ENCODE peak calls at places on chromosome 6, in nine cellular contexts. One of them, this sample, is unnamed.

GRCh38 chr6:135604035-135604865 is 106.7 kb upstream of the AHI1 start:
- DNase-seq in adrenal gland: no peak
- DNase-seq in neuronal stem cell: no peak
- DNase-seq in CD8-positive, alpha-beta T cell: peak; percentile 16
- DNase-seq in BE2C: no peak
- DNase-seq in mucosa of descending colon: no peak
- DNase-seq in testis: no peak
- DNase-seq in body of pancreas: no peak
- DNase-seq in adipocyte: no peak
- DNase-seq in this sample: no peak

GRCh38 chr6:12525276-12525675 is 191.3 kb upstream of the PHACTR1 start:
- DNase-seq in adrenal gland: no peak
- DNase-seq in neuronal stem cell: no peak
- DNase-seq in CD8-positive, alpha-beta T cell: no peak
- DNase-seq in BE2C: no peak
- DNase-seq in mucosa of descending colon: no peak
- DNase-seq in testis: no peak
- DNase-seq in body of pancreas: no peak
- DNase-seq in adipocyte: no peak
- DNase-seq in this sample: no peak

GRCh38 chr6:71510057-71510713 is 221.6 kb downstream of the OGFRL1 start:
- DNase-seq in adrenal gland: peak; percentile 34
- DNase-seq in neuronal stem cell: peak; percentile 17
- DNase-seq in CD8-positive, alpha-beta T cell: no peak
- DNase-seq in BE2C: no peak
- DNase-seq in mucosa of descending colon: no peak
- DNase-seq in testis: peak; percentile 20
- DNase-seq in body of pancreas: peak; percentile 38
- DNase-seq in adipocyte: peak; percentile 89
- DNase-seq in this sample: peak; percentile 27

GRCh38 chr6:157514659-157515496 is 133.9 kb downstream of the ZDHHC14 start:
- DNase-seq in adrenal gland: peak; percentile 43
- DNase-seq in neuronal stem cell: no peak
- DNase-seq in CD8-positive, alpha-beta T cell: no peak
- DNase-seq in BE2C: no peak
- DNase-seq in mucosa of descending colon: no peak
- DNase-seq in testis: no peak
- DNase-seq in body of pancreas: no peak
- DNase-seq in adipocyte: peak; percentile 58
- DNase-seq in this sample: no peak

GRCh38 chr6:152828431-152828830 is 77.8 kb downstream of the VIP start:
- DNase-seq in adrenal gland: no peak
- DNase-seq in neuronal stem cell: no peak
- DNase-seq in CD8-positive, alpha-beta T cell: no peak
- DNase-seq in BE2C: peak; percentile 39
- DNase-seq in mucosa of descending colon: no peak
- DNase-seq in testis: no peak
- DNase-seq in body of pancreas: no peak
- DNase-seq in adipocyte: no peak
- DNase-seq in this sample: no peak

GRCh38 chr6:144264270-144265060 is 20.7 kb upstream of the UTRN start:
- DNase-seq in adrenal gland: no peak
- DNase-seq in neuronal stem cell: no peak
- DNase-seq in CD8-positive, alpha-beta T cell: no peak
- DNase-seq in BE2C: no peak
- DNase-seq in mucosa of descending colon: no peak
- DNase-seq in testis: no peak
- DNase-seq in body of pancreas: peak; percentile 55
- DNase-seq in adipocyte: peak; percentile 94
- DNase-seq in this sample: no peak

GRCh38 chr6:150201285-150201684 is 58.4 kb downstream of the PPP1R14C start:
- DNase-seq in adrenal gland: no peak
- DNase-seq in neuronal stem cell: no peak
- DNase-seq in CD8-positive, alpha-beta T cell: no peak
- DNase-seq in BE2C: no peak
- DNase-seq in mucosa of descending colon: no peak
- DNase-seq in testis: no peak
- DNase-seq in body of pancreas: no peak
- DNase-seq in adipocyte: no peak
- DNase-seq in this sample: peak; percentile 35

GRCh38 chr6:86581833-86582232 is 355.5 kb upstream of the HTR1E start:
- DNase-seq in adrenal gland: no peak
- DNase-seq in neuronal stem cell: no peak
- DNase-seq in CD8-positive, alpha-beta T cell: no peak
- DNase-seq in BE2C: no peak
- DNase-seq in mucosa of descending colon: no peak
- DNase-seq in testis: no peak
- DNase-seq in body of pancreas: no peak
- DNase-seq in adipocyte: no peak
- DNase-seq in this sample: no peak

GRCh38 chr6:127305741-127306140 is 37.7 kb downstream of the ECHDC1 start:
- DNase-seq in adrenal gland: no peak
- DNase-seq in neuronal stem cell: no peak
- DNase-seq in CD8-positive, alpha-beta T cell: no peak
- DNase-seq in BE2C: no peak
- DNase-seq in mucosa of descending colon: no peak
- DNase-seq in testis: no peak
- DNase-seq in body of pancreas: no peak
- DNase-seq in adipocyte: no peak
- DNase-seq in this sample: no peak

GRCh38 chr6:16321826-16322225 is 83.4 kb downstream of the GMPR start:
- DNase-seq in adrenal gland: no peak
- DNase-seq in neuronal stem cell: no peak
- DNase-seq in CD8-positive, alpha-beta T cell: no peak
- DNase-seq in BE2C: no peak
- DNase-seq in mucosa of descending colon: no peak
- DNase-seq in testis: no peak
- DNase-seq in body of pancreas: no peak
- DNase-seq in adipocyte: no peak
- DNase-seq in this sample: no peak

GRCh38 chr6:134482585-134483346 is 164.9 kb upstream of the SGK1 start:
- DNase-seq in adrenal gland: no peak
- DNase-seq in neuronal stem cell: no peak
- DNase-seq in CD8-positive, alpha-beta T cell: no peak
- DNase-seq in BE2C: no peak
- DNase-seq in mucosa of descending colon: no peak
- DNase-seq in testis: peak; percentile 54
- DNase-seq in body of pancreas: peak; percentile 19
- DNase-seq in adipocyte: no peak
- DNase-seq in this sample: no peak

GRCh38 chr6:125375841-125376240 is 74.1 kb upstream of the HDDC2 start:
- DNase-seq in adrenal gland: no peak
- DNase-seq in neuronal stem cell: no peak
- DNase-seq in CD8-positive, alpha-beta T cell: no peak
- DNase-seq in BE2C: no peak
- DNase-seq in mucosa of descending colon: no peak
- DNase-seq in testis: no peak
- DNase-seq in body of pancreas: no peak
- DNase-seq in adipocyte: peak; percentile 77
- DNase-seq in this sample: no peak

GRCh38 chr6:142187209-142187608 is 40.1 kb downstream of the VTA1 start:
- DNase-seq in adrenal gland: peak; percentile 66
- DNase-seq in neuronal stem cell: no peak
- DNase-seq in CD8-positive, alpha-beta T cell: no peak
- DNase-seq in BE2C: no peak
- DNase-seq in mucosa of descending colon: no peak
- DNase-seq in testis: peak; percentile 66
- DNase-seq in body of pancreas: peak; percentile 44
- DNase-seq in adipocyte: no peak
- DNase-seq in this sample: no peak

GRCh38 chr6:55180258-55180657 is 5.9 kb downstream of the HCRTR2 start:
- DNase-seq in adrenal gland: no peak
- DNase-seq in neuronal stem cell: no peak
- DNase-seq in CD8-positive, alpha-beta T cell: no peak
- DNase-seq in BE2C: no peak
- DNase-seq in mucosa of descending colon: no peak
- DNase-seq in testis: no peak
- DNase-seq in body of pancreas: no peak
- DNase-seq in adipocyte: no peak
- DNase-seq in this sample: no peak

GRCh38 chr6:80181352-80182081 is 75.0 kb downstream of the BCKDHB start:
- DNase-seq in adrenal gland: no peak
- DNase-seq in neuronal stem cell: no peak
- DNase-seq in CD8-positive, alpha-beta T cell: no peak
- DNase-seq in BE2C: no peak
- DNase-seq in mucosa of descending colon: no peak
- DNase-seq in testis: no peak
- DNase-seq in body of pancreas: no peak
- DNase-seq in adipocyte: no peak
- DNase-seq in this sample: no peak

GRCh38 chr6:34350100-34350936 is 42.2 kb downstream of the NUDT3 start:
- DNase-seq in adrenal gland: no peak
- DNase-seq in neuronal stem cell: no peak
- DNase-seq in CD8-positive, alpha-beta T cell: no peak
- DNase-seq in BE2C: no peak
- DNase-seq in mucosa of descending colon: no peak
- DNase-seq in testis: no peak
- DNase-seq in body of pancreas: no peak
- DNase-seq in adipocyte: no peak
- DNase-seq in this sample: no peak

GRCh38 chr6:152096863-152097496 is 289.5 kb downstream of the ESR1 start:
- DNase-seq in adrenal gland: no peak
- DNase-seq in neuronal stem cell: no peak
- DNase-seq in CD8-positive, alpha-beta T cell: no peak
- DNase-seq in BE2C: no peak
- DNase-seq in mucosa of descending colon: no peak
- DNase-seq in testis: no peak
- DNase-seq in body of pancreas: no peak
- DNase-seq in adipocyte: peak; percentile 93
- DNase-seq in this sample: no peak

GRCh38 chr6:50264995-50265571 is 215.4 kb upstream of the DEFB112 start:
- DNase-seq in adrenal gland: peak; percentile 20
- DNase-seq in neuronal stem cell: peak; percentile 20
- DNase-seq in CD8-positive, alpha-beta T cell: no peak
- DNase-seq in BE2C: no peak
- DNase-seq in mucosa of descending colon: no peak
- DNase-seq in testis: peak; percentile 41
- DNase-seq in body of pancreas: no peak
- DNase-seq in adipocyte: no peak
- DNase-seq in this sample: no peak

GRCh38 chr6:119539066-119539746 is 189.6 kb upstream of the MAN1A1 start:
- DNase-seq in adrenal gland: no peak
- DNase-seq in neuronal stem cell: no peak
- DNase-seq in CD8-positive, alpha-beta T cell: no peak
- DNase-seq in BE2C: peak; percentile 53
- DNase-seq in mucosa of descending colon: peak; percentile 33
- DNase-seq in testis: no peak
- DNase-seq in body of pancreas: no peak
- DNase-seq in adipocyte: no peak
- DNase-seq in this sample: no peak

GRCh38 chr6:6654599-6655575 is 66.4 kb downstream of the LY86 start:
- DNase-seq in adrenal gland: no peak
- DNase-seq in neuronal stem cell: no peak
- DNase-seq in CD8-positive, alpha-beta T cell: no peak
- DNase-seq in BE2C: no peak
- DNase-seq in mucosa of descending colon: no peak
- DNase-seq in testis: no peak
- DNase-seq in body of pancreas: no peak
- DNase-seq in adipocyte: no peak
- DNase-seq in this sample: no peak

GRCh38 chr6:6646859-6647258 is 58.3 kb downstream of the LY86 start:
- DNase-seq in adrenal gland: no peak
- DNase-seq in neuronal stem cell: no peak
- DNase-seq in CD8-positive, alpha-beta T cell: no peak
- DNase-seq in BE2C: no peak
- DNase-seq in mucosa of descending colon: no peak
- DNase-seq in testis: no peak
- DNase-seq in body of pancreas: no peak
- DNase-seq in adipocyte: no peak
- DNase-seq in this sample: no peak

GRCh38 chr6:6648659-6649343 is 60.3 kb downstream of the LY86 start:
- DNase-seq in adrenal gland: no peak
- DNase-seq in neuronal stem cell: no peak
- DNase-seq in CD8-positive, alpha-beta T cell: no peak
- DNase-seq in BE2C: no peak
- DNase-seq in mucosa of descending colon: no peak
- DNase-seq in testis: no peak
- DNase-seq in body of pancreas: no peak
- DNase-seq in adipocyte: no peak
- DNase-seq in this sample: no peak

GRCh38 chr6:6649824-6650349 is 61.4 kb downstream of the LY86 start:
- DNase-seq in adrenal gland: no peak
- DNase-seq in neuronal stem cell: no peak
- DNase-seq in CD8-positive, alpha-beta T cell: no peak
- DNase-seq in BE2C: no peak
- DNase-seq in mucosa of descending colon: no peak
- DNase-seq in testis: no peak
- DNase-seq in body of pancreas: no peak
- DNase-seq in adipocyte: no peak
- DNase-seq in this sample: no peak

GRCh38 chr6:6650839-6651238 is 62.3 kb downstream of the LY86 start:
- DNase-seq in adrenal gland: no peak
- DNase-seq in neuronal stem cell: no peak
- DNase-seq in CD8-positive, alpha-beta T cell: no peak
- DNase-seq in BE2C: no peak
- DNase-seq in mucosa of descending colon: no peak
- DNase-seq in testis: no peak
- DNase-seq in body of pancreas: no peak
- DNase-seq in adipocyte: no peak
- DNase-seq in this sample: no peak
- H3K36me3 ChIP-seq in adrenal gland: no peaks in the 10 kb centered on the region
- H3K36me3 ChIP-seq in neuronal stem cell: no peaks in the 10 kb centered on the region
- H3K36me3 ChIP-seq in CD8-positive, alpha-beta T cell: no peaks in the 10 kb centered on the region
- H3K36me3 ChIP-seq in BE2C: no peaks in the 10 kb centered on the region
- H3K36me3 ChIP-seq in mucosa of descending colon: no peaks in the 10 kb centered on the region
- H3K36me3 ChIP-seq in testis: no peaks in the 10 kb centered on the region
- H3K36me3 ChIP-seq in body of pancreas: no peaks in the 10 kb centered on the region
- H3K36me3 ChIP-seq in adipocyte: no peaks in the 10 kb centered on the region
- H3K36me3 ChIP-seq in this sample: no peaks in the 10 kb centered on the region

GRCh38 chr6:166595949-166596348 is 9.5 kb upstream of the RAMACL start:
- DNase-seq in adrenal gland: no peak
- DNase-seq in neuronal stem cell: no peak
- DNase-seq in CD8-positive, alpha-beta T cell: no peak
- DNase-seq in BE2C: no peak
- DNase-seq in mucosa of descending colon: no peak
- DNase-seq in testis: no peak
- DNase-seq in body of pancreas: no peak
- DNase-seq in adipocyte: no peak
- DNase-seq in this sample: no peak
- H3K4me1 ChIP-seq in adrenal gland: peaks cover 6% of the 10 kb centered on the region
- H3K4me1 ChIP-seq in neuronal stem cell: no peaks in the 10 kb centered on the region
- H3K4me1 ChIP-seq in CD8-positive, alpha-beta T cell: no peaks in the 10 kb centered on the region
- H3K4me1 ChIP-seq in BE2C: peaks cover 14% of the 10 kb centered on the region
- H3K4me1 ChIP-seq in mucosa of descending colon: no peaks in the 10 kb centered on the region
- H3K4me1 ChIP-seq in testis: no peaks in the 10 kb centered on the region
- H3K4me1 ChIP-seq in body of pancreas: no peaks in the 10 kb centered on the region
- H3K4me1 ChIP-seq in adipocyte: peaks cover 42% of the 10 kb centered on the region
- H3K4me1 ChIP-seq in this sample: peaks cover 2% of the 10 kb centered on the region

GRCh38 chr6:20740088-20740487 is 205.8 kb downstream of the CDKAL1 start:
- DNase-seq in adrenal gland: no peak
- DNase-seq in neuronal stem cell: no peak
- DNase-seq in CD8-positive, alpha-beta T cell: no peak
- DNase-seq in BE2C: no peak
- DNase-seq in mucosa of descending colon: no peak
- DNase-seq in testis: no peak
- DNase-seq in body of pancreas: no peak
- DNase-seq in adipocyte: no peak
- DNase-seq in this sample: no peak
- H3K36me3 ChIP-seq in adrenal gland: no peaks in the 10 kb centered on the region
- H3K36me3 ChIP-seq in neuronal stem cell: no peaks in the 10 kb centered on the region
- H3K36me3 ChIP-seq in CD8-positive, alpha-beta T cell: no peaks in the 10 kb centered on the region
- H3K36me3 ChIP-seq in BE2C: no peaks in the 10 kb centered on the region
- H3K36me3 ChIP-seq in mucosa of descending colon: no peaks in the 10 kb centered on the region
- H3K36me3 ChIP-seq in testis: no peaks in the 10 kb centered on the region
- H3K36me3 ChIP-seq in body of pancreas: no peaks in the 10 kb centered on the region
- H3K36me3 ChIP-seq in adipocyte: no peaks in the 10 kb centered on the region
- H3K36me3 ChIP-seq in this sample: peaks cover 17% of the 10 kb centered on the region

GRCh38 chr6:44007818-44008660 is 119.2 kb downstream of the MRPL14 start:
- DNase-seq in adrenal gland: no peak
- DNase-seq in neuronal stem cell: no peak
- DNase-seq in CD8-positive, alpha-beta T cell: no peak
- DNase-seq in BE2C: no peak
- DNase-seq in mucosa of descending colon: no peak
- DNase-seq in testis: no peak
- DNase-seq in body of pancreas: no peak
- DNase-seq in adipocyte: no peak
- DNase-seq in this sample: no peak
- H3K4me1 ChIP-seq in adrenal gland: peaks cover 20% of the 10 kb centered on the region
- H3K4me1 ChIP-seq in neuronal stem cell: no peaks in the 10 kb centered on the region
- H3K4me1 ChIP-seq in CD8-positive, alpha-beta T cell: peaks cover 6% of the 10 kb centered on the region
- H3K4me1 ChIP-seq in BE2C: peaks cover 19% of the 10 kb centered on the region
- H3K4me1 ChIP-seq in mucosa of descending colon: peaks cover 2% of the 10 kb centered on the region
- H3K4me1 ChIP-seq in testis: no peaks in the 10 kb centered on the region
- H3K4me1 ChIP-seq in body of pancreas: peaks cover 38% of the 10 kb centered on the region
- H3K4me1 ChIP-seq in adipocyte: peaks cover 23% of the 10 kb centered on the region
- H3K4me1 ChIP-seq in this sample: peaks cover 3% of the 10 kb centered on the region

This sample was measured in transverse colon.